ENCODE peak calls at places on chromosomes 3 and 15, in seven cellular contexts. One of them, this sample, is unnamed.
A peak's percentile ranks its signal among the peaks of the same experiment; 100 is the strongest.

GRCh38 chr3:42052132-42052866 is 38.9 kb upstream of the TRAK1 start:
- DNase-seq in CD4-positive, alpha-beta memory T cell: no peak
- DNase-seq in naive thymus-derived CD4-positive, alpha-beta T cell: no peak
- DNase-seq in cardiac muscle cell: no peak
- DNase-seq in ascending aorta: no peak
- DNase-seq in iPS DF 6.9: no peak
- DNase-seq in hepatocyte: peak; percentile 7
- DNase-seq in this sample: no peak

GRCh38 chr3:52104664-52105281 is 48.4 kb upstream of the DUSP7 start:
- DNase-seq in naive thymus-derived CD4-positive, alpha-beta T cell: no peak
- DNase-seq in hepatocyte: no peak
- DNase-seq in CD4-positive, alpha-beta memory T cell: no peak
- DNase-seq in iPS DF 6.9: no peak
- DNase-seq in ascending aorta: no peak
- DNase-seq in cardiac muscle cell: no peak
- DNase-seq in this sample: no peak

GRCh38 chr3:34012102-34012461 is 213.7 kb downstream of the PDCD6IP start:
- DNase-seq in iPS DF 6.9: no peak
- DNase-seq in naive thymus-derived CD4-positive, alpha-beta T cell: no peak
- DNase-seq in cardiac muscle cell: no peak
- DNase-seq in CD4-positive, alpha-beta memory T cell: no peak
- DNase-seq in hepatocyte: peak; percentile 82
- DNase-seq in ascending aorta: no peak
- DNase-seq in this sample: no peak

GRCh38 chr3:172151610-172152293 is 112.4 kb downstream of the FNDC3B start:
- DNase-seq in hepatocyte: no peak
- DNase-seq in cardiac muscle cell: no peak
- DNase-seq in naive thymus-derived CD4-positive, alpha-beta T cell: no peak
- DNase-seq in iPS DF 6.9: no peak
- DNase-seq in CD4-positive, alpha-beta memory T cell: no peak
- DNase-seq in ascending aorta: no peak
- DNase-seq in this sample: no peak

GRCh38 chr3:71447197-71447596 is 136.3 kb downstream of the FOXP1 start:
- DNase-seq in ascending aorta: no peak
- DNase-seq in cardiac muscle cell: no peak
- DNase-seq in naive thymus-derived CD4-positive, alpha-beta T cell: no peak
- DNase-seq in hepatocyte: no peak
- DNase-seq in iPS DF 6.9: no peak
- DNase-seq in CD4-positive, alpha-beta memory T cell: no peak
- DNase-seq in this sample: no peak

GRCh38 chr3:36135863-36136262 is 244.4 kb upstream of the STAC start:
- DNase-seq in ascending aorta: no peak
- DNase-seq in CD4-positive, alpha-beta memory T cell: no peak
- DNase-seq in hepatocyte: no peak
- DNase-seq in iPS DF 6.9: no peak
- DNase-seq in naive thymus-derived CD4-positive, alpha-beta T cell: no peak
- DNase-seq in cardiac muscle cell: no peak
- DNase-seq in this sample: no peak

GRCh38 chr3:143885803-143886427 is 37.6 kb upstream of the SLC9A9 start:
- DNase-seq in cardiac muscle cell: peak; percentile 51
- DNase-seq in naive thymus-derived CD4-positive, alpha-beta T cell: peak; percentile 21
- DNase-seq in hepatocyte: peak; percentile 41
- DNase-seq in iPS DF 6.9: peak; percentile 25
- DNase-seq in CD4-positive, alpha-beta memory T cell: peak; percentile 20
- DNase-seq in ascending aorta: no peak
- DNase-seq in this sample: no peak

GRCh38 chr3:128864351-128864811 is 15.0 kb upstream of the ACAD9 start:
- DNase-seq in iPS DF 6.9: no peak
- DNase-seq in hepatocyte: no peak
- DNase-seq in CD4-positive, alpha-beta memory T cell: no peak
- DNase-seq in ascending aorta: no peak
- DNase-seq in cardiac muscle cell: no peak
- DNase-seq in naive thymus-derived CD4-positive, alpha-beta T cell: no peak
- DNase-seq in this sample: no peak

GRCh38 chr15:40487816-40488682 is 17.3 kb downstream of the CHST14 start:
- DNase-seq in iPS DF 6.9: no peak
- DNase-seq in cardiac muscle cell: no peak
- DNase-seq in hepatocyte: no peak
- DNase-seq in ascending aorta: no peak
- DNase-seq in CD4-positive, alpha-beta memory T cell: no peak
- DNase-seq in naive thymus-derived CD4-positive, alpha-beta T cell: no peak
- DNase-seq in this sample: no peak

GRCh38 chr3:12994607-12995388 is 78.4 kb downstream of the IQSEC1 start:
- DNase-seq in ascending aorta: peak; percentile 71
- DNase-seq in iPS DF 6.9: no peak
- DNase-seq in hepatocyte: peak; percentile 95
- DNase-seq in cardiac muscle cell: peak; percentile 90
- DNase-seq in naive thymus-derived CD4-positive, alpha-beta T cell: peak; percentile 83
- DNase-seq in CD4-positive, alpha-beta memory T cell: peak; percentile 84
- DNase-seq in this sample: peak; percentile 94
- H3K27ac ChIP-seq in ascending aorta: peak overlapping the region; percentile 81
- H3K27ac ChIP-seq in iPS DF 6.9: no peak overlapping the region
- H3K27ac ChIP-seq in hepatocyte: peak overlapping the region; percentile 87
- H3K27ac ChIP-seq in cardiac muscle cell: peak overlapping the region; percentile 10
- H3K27ac ChIP-seq in naive thymus-derived CD4-positive, alpha-beta T cell: peak overlapping the region; percentile 77
- H3K27ac ChIP-seq in CD4-positive, alpha-beta memory T cell: peak overlapping the region; percentile 69
- H3K27ac ChIP-seq in this sample: peak overlapping the region; percentile 95

GRCh38 chr3:197104738-197105137 is 75.1 kb upstream of the MELTF start:
- DNase-seq in cardiac muscle cell: no peak
- DNase-seq in CD4-positive, alpha-beta memory T cell: no peak
- DNase-seq in hepatocyte: no peak
- DNase-seq in ascending aorta: no peak
- DNase-seq in iPS DF 6.9: no peak
- DNase-seq in naive thymus-derived CD4-positive, alpha-beta T cell: no peak
- DNase-seq in this sample: no peak
- H3K4me1 ChIP-seq in cardiac muscle cell: no peaks in the 10 kb centered on the region
- H3K4me1 ChIP-seq in CD4-positive, alpha-beta memory T cell: no peaks in the 10 kb centered on the region
- H3K4me1 ChIP-seq in hepatocyte: no peaks in the 10 kb centered on the region
- H3K4me1 ChIP-seq in ascending aorta: no peaks in the 10 kb centered on the region
- H3K4me1 ChIP-seq in iPS DF 6.9: no peaks in the 10 kb centered on the region
- H3K4me1 ChIP-seq in naive thymus-derived CD4-positive, alpha-beta T cell: no peaks in the 10 kb centered on the region
- H3K4me1 ChIP-seq in this sample: no peaks in the 10 kb centered on the region

DNA sequence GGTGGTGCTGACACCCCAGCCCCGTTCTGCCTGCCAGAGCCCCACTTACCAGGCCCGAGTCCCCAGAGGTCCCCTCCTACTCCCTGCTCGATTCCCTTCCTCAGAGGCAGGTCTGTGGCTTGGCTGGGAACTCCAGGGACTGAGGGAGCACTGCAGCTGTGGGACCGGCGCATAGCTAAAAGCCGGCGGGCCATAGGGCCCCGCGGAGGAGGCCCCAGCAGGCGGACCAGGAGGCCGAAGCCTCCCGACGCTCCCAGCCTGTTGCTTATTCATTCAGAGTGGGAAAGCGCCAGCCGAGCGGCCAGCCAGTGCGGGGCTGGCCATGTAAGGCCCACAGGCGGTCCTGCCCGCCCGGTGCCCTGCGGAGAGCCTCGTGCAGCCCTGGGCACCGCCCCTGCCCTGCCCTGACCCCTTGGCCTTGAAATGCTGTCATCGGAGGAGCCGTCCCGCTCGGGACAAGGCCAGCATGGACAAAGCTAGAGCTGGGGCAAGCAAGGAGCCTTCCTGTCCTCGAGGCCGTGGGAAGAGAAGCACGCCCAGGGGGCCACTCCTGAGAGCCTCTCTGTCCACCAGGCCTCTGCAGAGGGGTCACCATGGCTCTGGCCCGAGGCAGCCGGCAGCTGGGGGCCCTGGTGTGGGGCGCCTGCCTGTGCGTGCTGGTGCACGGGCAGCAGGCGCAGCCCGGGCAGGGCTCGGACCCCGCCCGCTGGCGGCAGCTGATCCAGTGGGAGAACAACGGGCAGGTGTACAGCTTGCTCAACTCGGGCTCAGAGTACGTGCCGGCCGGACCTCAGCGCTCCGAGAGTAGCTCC is at the start of gene LOXL1:
- DNase-seq in iPS DF 6.9: no peak
- DNase-seq in cardiac muscle cell: peak; percentile 84
- DNase-seq in hepatocyte: peak; percentile 90
- DNase-seq in ascending aorta: peak; percentile 44
- DNase-seq in CD4-positive, alpha-beta memory T cell: no peak
- DNase-seq in naive thymus-derived CD4-positive, alpha-beta T cell: no peak
- DNase-seq in this sample: peak; percentile 82
- H3K27ac ChIP-seq in iPS DF 6.9: no peak within 1 kb of the TSS
- H3K27ac ChIP-seq in cardiac muscle cell: peak within 1 kb of the TSS; percentile 66
- H3K27ac ChIP-seq in hepatocyte: peak within 1 kb of the TSS; percentile 88
- H3K27ac ChIP-seq in ascending aorta: peak within 1 kb of the TSS; percentile 97
- H3K27ac ChIP-seq in CD4-positive, alpha-beta memory T cell: peak within 1 kb of the TSS; percentile 77
- H3K27ac ChIP-seq in naive thymus-derived CD4-positive, alpha-beta T cell: peak within 1 kb of the TSS; percentile 77
- H3K27ac ChIP-seq in this sample: peak within 1 kb of the TSS; percentile 100

GRCh38 chr3:149579838-149580542 is 77.8 kb downstream of the WWTR1 start:
- DNase-seq in CD4-positive, alpha-beta memory T cell: no peak
- DNase-seq in cardiac muscle cell: no peak
- DNase-seq in ascending aorta: no peak
- DNase-seq in iPS DF 6.9: no peak
- DNase-seq in naive thymus-derived CD4-positive, alpha-beta T cell: no peak
- DNase-seq in hepatocyte: no peak
- DNase-seq in this sample: no peak
- H3K4me1 ChIP-seq in CD4-positive, alpha-beta memory T cell: peaks cover 19% of the 10 kb centered on the region
- H3K4me1 ChIP-seq in cardiac muscle cell: peaks cover 46% of the 10 kb centered on the region
- H3K4me1 ChIP-seq in ascending aorta: peaks cover 70% of the 10 kb centered on the region
- H3K4me1 ChIP-seq in iPS DF 6.9: peaks cover 10% of the 10 kb centered on the region
- H3K4me1 ChIP-seq in naive thymus-derived CD4-positive, alpha-beta T cell: peaks cover 3% of the 10 kb centered on the region
- H3K4me1 ChIP-seq in hepatocyte: peaks cover 34% of the 10 kb centered on the region
- H3K4me1 ChIP-seq in this sample: peaks cover 87% of the 10 kb centered on the region

DNA sequence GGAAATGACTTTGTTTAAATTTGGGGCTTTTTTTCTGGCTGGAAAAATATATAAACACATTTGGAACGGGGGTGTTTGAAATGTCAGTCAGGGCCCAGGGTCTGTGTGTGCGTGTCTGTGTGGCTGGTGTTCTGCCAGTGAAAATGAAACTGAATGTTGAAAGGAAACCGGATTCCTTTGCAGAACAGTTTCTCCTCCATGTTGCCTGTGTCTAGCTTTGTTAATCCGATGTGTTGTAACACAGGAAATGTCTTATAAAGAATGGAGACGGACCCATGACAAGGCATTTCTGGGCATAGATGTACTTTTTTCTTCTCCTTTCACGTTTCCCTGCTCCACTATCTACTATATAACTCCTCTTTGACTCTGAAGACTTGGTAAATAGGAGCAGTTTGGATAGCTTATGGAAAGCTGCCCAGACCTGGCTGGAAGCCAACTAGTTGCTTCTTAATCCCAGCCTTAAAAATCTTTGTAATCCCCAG is 2.8 kb downstream of the SQOR start:
- DNase-seq in hepatocyte: peak; percentile 71
- DNase-seq in naive thymus-derived CD4-positive, alpha-beta T cell: peak; percentile 78
- DNase-seq in ascending aorta: no peak
- DNase-seq in iPS DF 6.9: no peak
- DNase-seq in CD4-positive, alpha-beta memory T cell: peak; percentile 75
- DNase-seq in cardiac muscle cell: no peak
- DNase-seq in this sample: no peak
- H3K27ac ChIP-seq in hepatocyte: peak overlapping the region; percentile 84
- H3K27ac ChIP-seq in naive thymus-derived CD4-positive, alpha-beta T cell: peak overlapping the region; percentile 44
- H3K27ac ChIP-seq in ascending aorta: peak overlapping the region; percentile 86
- H3K27ac ChIP-seq in iPS DF 6.9: no peak overlapping the region
- H3K27ac ChIP-seq in CD4-positive, alpha-beta memory T cell: peak overlapping the region; percentile 48
- H3K27ac ChIP-seq in cardiac muscle cell: no peak overlapping the region
- H3K27ac ChIP-seq in this sample: peak overlapping the region; percentile 77

GRCh38 chr15:65375871-65376552 is 1.8 kb downstream of the IGDCC3 start:
- DNase-seq in cardiac muscle cell: no peak
- DNase-seq in iPS DF 6.9: no peak
- DNase-seq in hepatocyte: no peak
- DNase-seq in naive thymus-derived CD4-positive, alpha-beta T cell: no peak
- DNase-seq in ascending aorta: no peak
- DNase-seq in CD4-positive, alpha-beta memory T cell: no peak
- DNase-seq in this sample: no peak

GRCh38 chr15:65372787-65373067 is 5.1 kb downstream of the IGDCC3 start:
- DNase-seq in ascending aorta: no peak
- DNase-seq in iPS DF 6.9: no peak
- DNase-seq in naive thymus-derived CD4-positive, alpha-beta T cell: no peak
- DNase-seq in CD4-positive, alpha-beta memory T cell: no peak
- DNase-seq in hepatocyte: no peak
- DNase-seq in cardiac muscle cell: no peak
- DNase-seq in this sample: no peak

GRCh38 chr15:65373163-65373651 is 4.6 kb downstream of the IGDCC3 start:
- DNase-seq in ascending aorta: no peak
- DNase-seq in naive thymus-derived CD4-positive, alpha-beta T cell: no peak
- DNase-seq in iPS DF 6.9: no peak
- DNase-seq in hepatocyte: no peak
- DNase-seq in cardiac muscle cell: no peak
- DNase-seq in CD4-positive, alpha-beta memory T cell: no peak
- DNase-seq in this sample: peak; percentile 32

GRCh38 chr15:65374831-65375401 is 2.9 kb downstream of the IGDCC3 start:
- DNase-seq in hepatocyte: no peak
- DNase-seq in CD4-positive, alpha-beta memory T cell: no peak
- DNase-seq in iPS DF 6.9: no peak
- DNase-seq in naive thymus-derived CD4-positive, alpha-beta T cell: no peak
- DNase-seq in cardiac muscle cell: no peak
- DNase-seq in ascending aorta: no peak
- DNase-seq in this sample: peak; percentile 24

DNA sequence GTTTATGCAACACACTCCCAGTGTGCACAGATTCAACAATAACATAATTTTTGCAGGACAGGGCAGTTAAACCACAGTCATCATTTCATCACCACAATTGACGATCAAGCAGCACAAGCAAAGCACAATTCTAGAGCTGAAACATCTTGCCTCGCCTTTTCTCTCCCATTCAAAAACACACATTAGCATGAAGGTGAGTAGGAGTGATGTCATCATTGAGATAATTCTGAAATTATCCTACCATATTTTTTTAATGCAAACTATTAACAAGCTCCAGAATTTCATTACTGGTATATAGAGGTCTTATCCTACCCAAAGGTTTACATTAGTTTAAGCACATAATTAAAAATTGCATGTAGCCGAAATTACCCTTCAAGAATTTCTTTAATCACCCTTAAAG is 3.5 kb downstream of the IGDCC3 start:
- DNase-seq in CD4-positive, alpha-beta memory T cell: no peak
- DNase-seq in naive thymus-derived CD4-positive, alpha-beta T cell: no peak
- DNase-seq in hepatocyte: no peak
- DNase-seq in ascending aorta: no peak
- DNase-seq in cardiac muscle cell: no peak
- DNase-seq in iPS DF 6.9: no peak
- DNase-seq in this sample: no peak
- H3K4me1 ChIP-seq in CD4-positive, alpha-beta memory T cell: peaks cover 6% of the 10 kb centered on the region
- H3K4me1 ChIP-seq in naive thymus-derived CD4-positive, alpha-beta T cell: no peaks in the 10 kb centered on the region
- H3K4me1 ChIP-seq in hepatocyte: peaks cover 22% of the 10 kb centered on the region
- H3K4me1 ChIP-seq in ascending aorta: peaks cover 10% of the 10 kb centered on the region
- H3K4me1 ChIP-seq in cardiac muscle cell: peaks cover 20% of the 10 kb centered on the region
- H3K4me1 ChIP-seq in iPS DF 6.9: peaks cover 13% of the 10 kb centered on the region
- H3K4me1 ChIP-seq in this sample: no peaks in the 10 kb centered on the region

DNA sequence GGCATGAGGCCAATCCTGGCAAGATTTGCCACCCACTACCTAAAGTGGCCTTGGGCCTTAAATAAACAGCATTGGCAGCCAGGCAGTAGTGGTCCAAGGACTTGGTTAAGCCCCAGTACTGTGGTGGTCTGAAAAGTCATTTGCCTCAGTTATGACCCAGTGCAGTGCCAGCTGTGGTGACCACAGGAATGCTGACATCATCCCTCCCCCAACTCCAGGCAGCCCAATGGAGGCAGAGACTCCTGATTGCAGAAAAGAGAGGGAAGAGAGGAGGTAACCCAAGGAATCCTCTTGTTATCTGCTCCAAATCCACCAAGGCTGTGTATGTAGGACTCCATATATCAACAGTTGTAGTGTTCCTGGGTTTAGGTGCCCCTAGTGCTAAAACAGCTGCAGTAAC is 883.6 kb downstream of the SQOR start:
- DNase-seq in iPS DF 6.9: no peak
- DNase-seq in hepatocyte: no peak
- DNase-seq in ascending aorta: no peak
- DNase-seq in naive thymus-derived CD4-positive, alpha-beta T cell: no peak
- DNase-seq in CD4-positive, alpha-beta memory T cell: no peak
- DNase-seq in cardiac muscle cell: no peak
- DNase-seq in this sample: no peak
- H3K27ac ChIP-seq in iPS DF 6.9: no peak overlapping the region
- H3K27ac ChIP-seq in hepatocyte: no peak overlapping the region
- H3K27ac ChIP-seq in ascending aorta: no peak overlapping the region
- H3K27ac ChIP-seq in naive thymus-derived CD4-positive, alpha-beta T cell: no peak overlapping the region
- H3K27ac ChIP-seq in CD4-positive, alpha-beta memory T cell: no peak overlapping the region
- H3K27ac ChIP-seq in cardiac muscle cell: no peak overlapping the region
- H3K27ac ChIP-seq in this sample: no peak overlapping the region

This sample was measured in tibial artery.